ENCODE peak calls at places on chromosomes 16 and 17, in four cellular contexts. Z is activated naive CD4-positive, alpha-beta T cell treated with Interleukin-2 at 50 U/mL for 16 hours; G is amniotic stem cell; X is Panc1. D is an unnamed sample.

GRCh38 chr16:56424791-56425438 is 430 bp downstream of the AMFR start:
- DNase-seq in G (no peak), X (no peak), Z (peak), D (no peak)

GRCh38 chr17:30599424-30600061 is 122.3 kb downstream of the GOSR1 start:
- DNase-seq in Z (no peak), G (no peak), X (no peak), D (no peak)

GRCh38 chr17:62110923-62111484 is 45.9 kb upstream of the MED13 start:
- DNase-seq in Z (no peak), X (no peak), G (no peak), D (no peak)

GRCh38 chr16:83470406-83470805 is 337.4 kb upstream of the HSBP1 start:
- DNase-seq in X (no peak), Z (no peak), G (peak), D (peak)

GRCh38 chr17:2020721-2021120 is 4.4 kb downstream of the RTN4RL1 start:
- DNase-seq in X (no peak), G (no peak), Z (no peak), D (no peak)

GRCh38 chr17:7883781-7884386 is 4.7 kb upstream of the CHD3 start:
- DNase-seq in G (no peak), Z (peak), X (no peak), D (no peak)

GRCh38 chr16:69107311-69107962 is 2.0 kb downstream of the HAS3 start:
- DNase-seq in G (no peak), X (no peak), Z (no peak), D (no peak)

GRCh38 chr17:12605222-12605621 is 60.5 kb upstream of the MYOCD start:
- DNase-seq in G (no peak), X (no peak), Z (no peak), D (no peak)

GRCh38 chr16:878071-878784 is 77.7 kb upstream of the GNG13 start:
- DNase-seq in G (no peak), X (no peak), Z (peak), D (no peak)

GRCh38 chr16:50814541-50814940 is 72.7 kb downstream of the CYLD start:
- DNase-seq in G (no peak), X (no peak), Z (no peak), D (no peak)

GRCh38 chr17:80791758-80792284 is 199.8 kb upstream of the CHMP6 start:
- DNase-seq in X (peak), Z (peak), G (peak), D (peak)

GRCh38 chr16:85479972-85480726 is 133.0 kb upstream of the GSE1 start:
- DNase-seq in X (no peak), G (no peak), Z (peak), D (no peak)

GRCh38 chr17:6555331-6556120 is 829 bp downstream of the PITPNM3 start:
- DNase-seq in Z (no peak), X (no peak), G (no peak), D (peak)

GRCh38 chr17:10316986-10317834 is 55.6 kb downstream of the MYH13 start:
- DNase-seq in G (no peak), X (no peak), Z (peak), D (no peak)

GRCh38 chr17:57578608-57578990 is 166.5 kb downstream of the CCDC182 start:
- DNase-seq in X (no peak), G (no peak), Z (no peak), D (no peak)

GRCh38 chr17:69450857-69451410 is 36.4 kb downstream of the MAP2K6 start:
- DNase-seq in Z (no peak), G (no peak), X (no peak), D (no peak)

GRCh38 chr16:13453325-13453724 is 466.6 kb upstream of the ERCC4 start:
- DNase-seq in Z (no peak), X (no peak), G (no peak), D (no peak)

GRCh38 chr17:65099941-65100315 is 37.2 kb upstream of the RGS9 start:
- DNase-seq in G (no peak), X (peak), Z (peak), D (peak)

GRCh38 chr16:53135329-53135728 is 80.5 kb downstream of the CHD9 start:
- DNase-seq in Z (no peak), X (no peak), G (no peak), D (no peak)

GRCh38 chr16:88770459-88771293 is 14.3 kb downstream of the PIEZO1 start:
- DNase-seq in Z (no peak), X (no peak), G (no peak), D (no peak)

GRCh38 chr17:29214215-29215146 is 32.2 kb upstream of the CRYBA1 start:
- DNase-seq in Z (no peak), X (no peak), G (no peak), D (no peak)

GRCh38 chr16:15950167-15950854 is 895 bp downstream of the ABCC1 start:
- DNase-seq in Z (peak), G (no peak), X (no peak), D (no peak)

GRCh38 chr17:74798239-74798707 is 22.1 kb upstream of the NAT9 start:
- DNase-seq in X (no peak), Z (no peak), G (peak), D (no peak)

GRCh38 chr17:16932156-16932555 is 39.8 kb downstream of the TNFRSF13B start:
- DNase-seq in Z (no peak), G (no peak), X (no peak), D (no peak)

GRCh38 chr17:36608794-36609497 is 7.6 kb downstream of the MRM1 start:
- DNase-seq in X (no peak), G (no peak), Z (peak), D (no peak)

GRCh38 chr17:61647044-61647443 is 56.0 kb upstream of the NACA2 start:
- DNase-seq in G (peak), Z (no peak), X (no peak), D (peak)

GRCh38 chr16:81939164-81940067 is 71.9 kb downstream of the SDR42E1 start:
- DNase-seq in X (no peak), Z (no peak), G (no peak), D (no peak)

GRCh38 chr16:7236824-7237410 is 95.7 kb upstream of the RBFOX1 start:
- DNase-seq in G (no peak), Z (no peak), X (no peak), D (no peak)

GRCh38 chr16:52499061-52499460 is 47.9 kb downstream of the TOX3 start:
- DNase-seq in G (no peak), Z (no peak), X (no peak), D (no peak)

GRCh38 chr16:68915561-68915960 is 72.2 kb downstream of the TANGO6 start:
- DNase-seq in G (no peak), Z (no peak), X (no peak), D (no peak)

GRCh38 chr16:79437764-79438728 is 162.5 kb downstream of the MAF start:
- DNase-seq in Z (no peak), X (no peak), G (no peak), D (no peak)

GRCh38 chr16:74713325-74713724 is 12.7 kb upstream of the MLKL start:
- DNase-seq in G (no peak), X (no peak), Z (no peak), D (no peak)

GRCh38 chr16:66881014-66881417 is 701 bp downstream of the PDP2 start:
- DNase-seq in G (no peak), X (no peak), Z (no peak), D (no peak)

GRCh38 chr17:40936437-40936971 is 942 bp downstream of the KRT23 start:
- DNase-seq in Z (no peak), X (no peak), G (no peak), D (no peak)

D was measured in HS-27A.